ENCODE peak calls at places on chromosomes 13 and 19, in seven cellular contexts. A, J, Z, I, O, T and G are unnamed samples.

GRCh38 chr13:101149735-101150380 is 266.4 kb downstream of the NALCN start:
- DNase-seq in A (peak; percentile 45), J (no peak), Z (no peak), I (no peak), O (no peak), T (no peak), G (no peak)

GRCh38 chr19:35154535-35155406 is at the start of gene FXYD5:
- DNase-seq in A (peak; percentile 56), J (no peak), Z (no peak), I (no peak), O (peak; percentile 86), T (peak; percentile 59), G (peak; percentile 93)

GRCh38 chr13:48235814-48236135 is 2.8 kb downstream of the ITM2B start:
- DNase-seq in A (no peak), J (no peak), Z (no peak), I (no peak), O (no peak), T (no peak), G (no peak)

GRCh38 chr19:36837525-36837901 is 674 bp downstream of the ZNF790 start:
- DNase-seq in A (peak; percentile 22), J (no peak), Z (no peak), I (no peak), O (peak; percentile 23), T (no peak), G (no peak)

GRCh38 chr13:108269601-108270328 is at the start of gene TNFSF13B:
- DNase-seq in A (peak; percentile 6), J (no peak), Z (no peak), I (no peak), O (peak; percentile 60), T (peak; percentile 10), G (peak; percentile 85)

GRCh38 chr13:66635526-66635925 is 594.6 kb downstream of the PCDH9 start:
- DNase-seq in A (peak; percentile 54), J (no peak), Z (no peak), I (no peak), O (no peak), T (no peak), G (no peak)

GRCh38 chr19:548841-549830 is 5.3 kb downstream of the GZMM start:
- DNase-seq in A (no peak), J (no peak), Z (no peak), I (no peak), O (no peak), T (no peak), G (no peak)

GRCh38 chr19:46785054-46785979 is 3.1 kb downstream of the SLC1A5 start:
- DNase-seq in A (no peak), J (no peak), Z (no peak), I (no peak), O (no peak), T (no peak), G (no peak)